ENCODE peak calls at places on chromosomes 5 and 9, in five cellular contexts. O, S, C, X and V are unnamed samples.

GRCh38 chr5:159894149-159894720 is 22.0 kb upstream of the ADRA1B start:
- DNase-seq in X (no peak), C (no peak), O (no peak), S (no peak), V (no peak)

GRCh38 chr9:2729003-2729402 is 11.7 kb downstream of the KCNV2 start:
- DNase-seq in C (no peak), O (no peak), X (no peak), S (no peak), V (no peak)

GRCh38 chr5:76544268-76544926 is 78.8 kb downstream of the F2RL2 start:
- DNase-seq in X (peak; percentile 49), S (peak; percentile 72), O (peak; percentile 68), C (no peak), V (peak; percentile 51)

GRCh38 chr5:24850911-24851310 is 206.1 kb upstream of the CDH10 start:
- DNase-seq in O (no peak), S (no peak), C (no peak), X (no peak), V (no peak)

GRCh38 chr5:80083115-80083890 is 48.2 kb downstream of the THBS4 start:
- DNase-seq in O (peak; percentile 59), C (peak; percentile 61), S (no peak), X (peak; percentile 53), V (peak; percentile 72)

GRCh38 chr5:157369507-157369906 is 90.5 kb upstream of the NIPAL4 start:
- DNase-seq in S (no peak), O (no peak), X (no peak), C (no peak), V (no peak)

GRCh38 chr5:133894143-133894542 is 74.3 kb downstream of the C5orf15 start:
- DNase-seq in O (no peak), X (no peak), C (no peak), S (no peak), V (no peak)

GRCh38 chr5:87164409-87164808 is 103.3 kb upstream of the RASA1 start:
- DNase-seq in S (no peak), C (no peak), X (no peak), O (no peak), V (no peak)

GRCh38 chr5:115415143-115415491 is 118.7 kb upstream of the CCDC112 start:
- DNase-seq in S (peak; percentile 83), C (no peak), X (no peak), O (no peak), V (peak; percentile 23)

GRCh38 chr5:81965510-81965909 is 6.3 kb upstream of the ATG10 start:
- DNase-seq in S (no peak), C (no peak), X (no peak), O (no peak), V (no peak)

DNA sequence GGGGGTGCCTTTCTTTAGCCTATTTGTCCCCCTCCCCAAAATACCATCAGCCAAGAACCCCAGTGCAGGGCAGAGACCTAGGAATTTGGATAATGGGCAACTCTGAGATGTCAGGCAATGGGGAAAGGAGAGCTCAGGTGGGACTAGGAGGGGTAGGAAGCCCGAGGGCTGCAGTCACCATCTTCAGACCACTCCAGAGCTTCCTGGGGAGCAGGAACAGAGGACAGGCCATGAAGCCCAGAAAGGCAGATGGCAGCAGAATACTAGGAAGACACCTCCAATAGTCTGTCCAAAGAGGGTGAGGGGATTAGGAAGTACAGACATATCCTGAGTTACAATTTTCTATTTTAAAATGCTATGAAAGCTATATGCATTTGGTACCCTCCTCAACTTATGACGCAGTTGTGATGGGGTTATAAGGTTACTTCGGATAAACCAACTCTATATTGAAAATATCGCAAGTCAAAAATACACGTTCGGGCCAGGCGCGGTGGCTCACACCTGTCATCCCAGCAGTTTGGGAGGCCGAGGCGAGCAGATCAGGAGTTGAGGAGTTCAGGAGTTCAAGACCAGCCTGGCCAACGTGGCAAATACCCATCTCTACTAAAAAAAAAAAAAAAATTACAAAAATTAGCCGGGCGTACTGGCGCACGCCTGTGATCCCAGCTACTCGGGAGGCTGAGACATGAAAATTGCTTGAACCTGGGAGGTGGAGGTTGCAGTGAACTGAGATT is 34.6 kb upstream of the IL17B start:
- DNase-seq in O (no peak), C (no peak), X (no peak), S (no peak), V (no peak)
- H3K4me3 ChIP-seq in O (no peak overlapping the region), C (no peak overlapping the region), X (no peak overlapping the region), S (no peak overlapping the region), V (no peak overlapping the region)

GRCh38 chr9:33032292-33032691 is 7.2 kb downstream of the DNAJA1 start:
- DNase-seq in C (no peak), S (no peak), X (no peak), O (no peak), V (no peak)
- H3K36me3 ChIP-seq in C (peaks cover 84% of the 10 kb centered on the region), S (peaks cover 15% of the 10 kb centered on the region), X (peaks cover 17% of the 10 kb centered on the region), O (peaks cover 91% of the 10 kb centered on the region), V (peaks cover 93% of the 10 kb centered on the region)

GRCh38 chr9:37433754-37434435 is 11.4 kb downstream of the GRHPR start:
- DNase-seq in X (no peak), S (no peak), O (no peak), C (no peak), V (no peak)
- H3K4me1 ChIP-seq in X (no peaks in the 10 kb centered on the region), S (no peaks in the 10 kb centered on the region), O (no peaks in the 10 kb centered on the region), C (peaks cover 47% of the 10 kb centered on the region), V (no peaks in the 10 kb centered on the region)

DNA sequence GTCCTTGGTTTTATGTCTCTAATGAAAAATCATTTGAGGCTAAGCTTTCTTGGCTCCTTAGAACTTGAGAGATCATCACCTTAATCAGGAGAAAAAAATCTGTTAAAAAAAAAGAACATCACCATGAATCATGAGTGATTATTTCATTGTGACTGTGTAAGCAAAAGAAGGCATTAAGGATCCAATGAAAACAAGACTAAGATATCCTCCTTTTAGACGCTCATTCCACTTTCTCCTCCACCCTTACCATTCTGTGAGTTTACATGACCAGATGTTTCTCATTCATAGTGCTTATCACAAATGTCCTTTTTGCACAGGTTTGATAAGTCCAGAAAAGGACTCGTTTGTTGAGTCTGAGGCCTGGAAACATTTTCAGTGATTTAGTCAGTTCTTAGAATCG is 140.3 kb upstream of the EGFLAM start:
- DNase-seq in X (no peak), O (no peak), S (no peak), C (no peak), V (no peak)
- H3K4me3 ChIP-seq in X (no peak overlapping the region), O (no peak overlapping the region), S (no peak overlapping the region), C (no peak overlapping the region), V (no peak overlapping the region)